ENCODE peak calls at places on chromosome 4, in seven cellular contexts. One of them, this sample, is unnamed.

GRCh38 chr4:81632581-81633247 is 161.0 kb upstream of the RASGEF1B start:
- DNase-seq in mucosa of descending colon: no peak
- DNase-seq in HFF-Myc: no peak
- DNase-seq in heart left ventricle: no peak
- DNase-seq in CD4-positive, alpha-beta T cell: no peak
- DNase-seq in progenitor cell of endocrine pancreas: no peak
- DNase-seq in tibial artery: no peak
- DNase-seq in this sample: no peak

GRCh38 chr4:74450298-74450683 is 5.4 kb downstream of the AREG start:
- DNase-seq in mucosa of descending colon: no peak
- DNase-seq in HFF-Myc: no peak
- DNase-seq in heart left ventricle: no peak
- DNase-seq in CD4-positive, alpha-beta T cell: no peak
- DNase-seq in progenitor cell of endocrine pancreas: no peak
- DNase-seq in tibial artery: no peak
- DNase-seq in this sample: no peak

GRCh38 chr4:17780461-17781071 is 855 bp downstream of the FAM184B start:
- DNase-seq in mucosa of descending colon: no peak
- DNase-seq in HFF-Myc: no peak
- DNase-seq in heart left ventricle: no peak
- DNase-seq in CD4-positive, alpha-beta T cell: no peak
- DNase-seq in progenitor cell of endocrine pancreas: no peak
- DNase-seq in tibial artery: no peak
- DNase-seq in this sample: no peak

GRCh38 chr4:126647756-126648396 is 984.9 kb upstream of the INTU start:
- DNase-seq in mucosa of descending colon: no peak
- DNase-seq in HFF-Myc: no peak
- DNase-seq in heart left ventricle: no peak
- DNase-seq in CD4-positive, alpha-beta T cell: no peak
- DNase-seq in progenitor cell of endocrine pancreas: no peak
- DNase-seq in tibial artery: no peak
- DNase-seq in this sample: no peak

GRCh38 chr4:60249784-60250183 is 950.3 kb upstream of the ADGRL3 start:
- DNase-seq in mucosa of descending colon: no peak
- DNase-seq in HFF-Myc: no peak
- DNase-seq in heart left ventricle: no peak
- DNase-seq in CD4-positive, alpha-beta T cell: no peak
- DNase-seq in progenitor cell of endocrine pancreas: no peak
- DNase-seq in tibial artery: no peak
- DNase-seq in this sample: no peak

GRCh38 chr4:118732591-118733330 is 47.6 kb downstream of the METTL14 start:
- DNase-seq in mucosa of descending colon: no peak
- DNase-seq in HFF-Myc: no peak
- DNase-seq in heart left ventricle: no peak
- DNase-seq in CD4-positive, alpha-beta T cell: no peak
- DNase-seq in progenitor cell of endocrine pancreas: no peak
- DNase-seq in tibial artery: no peak
- DNase-seq in this sample: no peak

GRCh38 chr4:110637408-110638131 is 14.7 kb upstream of the PITX2 start:
- DNase-seq in mucosa of descending colon: no peak
- DNase-seq in HFF-Myc: no peak
- DNase-seq in heart left ventricle: no peak
- DNase-seq in CD4-positive, alpha-beta T cell: no peak
- DNase-seq in progenitor cell of endocrine pancreas: no peak
- DNase-seq in tibial artery: no peak
- DNase-seq in this sample: no peak

GRCh38 chr4:149531861-149532260 is 283.8 kb downstream of the IQCM start:
- DNase-seq in mucosa of descending colon: no peak
- DNase-seq in HFF-Myc: no peak
- DNase-seq in heart left ventricle: no peak
- DNase-seq in CD4-positive, alpha-beta T cell: no peak
- DNase-seq in progenitor cell of endocrine pancreas: no peak
- DNase-seq in tibial artery: no peak
- DNase-seq in this sample: no peak

GRCh38 chr4:182346250-182346649 is 103.0 kb downstream of the TENM3 start:
- DNase-seq in mucosa of descending colon: no peak
- DNase-seq in HFF-Myc: no peak
- DNase-seq in heart left ventricle: no peak
- DNase-seq in CD4-positive, alpha-beta T cell: no peak
- DNase-seq in progenitor cell of endocrine pancreas: no peak
- DNase-seq in tibial artery: no peak
- DNase-seq in this sample: no peak

GRCh38 chr4:119523399-119523798 is 105.2 kb downstream of the PDE5A start:
- DNase-seq in mucosa of descending colon: no peak
- DNase-seq in HFF-Myc: no peak
- DNase-seq in heart left ventricle: no peak
- DNase-seq in CD4-positive, alpha-beta T cell: no peak
- DNase-seq in progenitor cell of endocrine pancreas: no peak
- DNase-seq in tibial artery: no peak
- DNase-seq in this sample: no peak

GRCh38 chr4:37561803-37562207 is 124.4 kb downstream of the RELL1 start:
- DNase-seq in mucosa of descending colon: no peak
- DNase-seq in HFF-Myc: no peak
- DNase-seq in heart left ventricle: no peak
- DNase-seq in CD4-positive, alpha-beta T cell: no peak
- DNase-seq in progenitor cell of endocrine pancreas: no peak
- DNase-seq in tibial artery: no peak
- DNase-seq in this sample: no peak

GRCh38 chr4:163681208-163681821 is 186.8 kb downstream of the TMA16 start:
- DNase-seq in mucosa of descending colon: no peak
- DNase-seq in HFF-Myc: no peak
- DNase-seq in heart left ventricle: no peak
- DNase-seq in CD4-positive, alpha-beta T cell: peak; percentile 2
- DNase-seq in progenitor cell of endocrine pancreas: no peak
- DNase-seq in tibial artery: no peak
- DNase-seq in this sample: peak; percentile 7

GRCh38 chr4:110793381-110793801 is 170.5 kb upstream of the PITX2 start:
- DNase-seq in mucosa of descending colon: no peak
- DNase-seq in HFF-Myc: no peak
- DNase-seq in heart left ventricle: no peak
- DNase-seq in CD4-positive, alpha-beta T cell: no peak
- DNase-seq in progenitor cell of endocrine pancreas: no peak
- DNase-seq in tibial artery: no peak
- DNase-seq in this sample: no peak

GRCh38 chr4:102427599-102427998 is 73.6 kb upstream of the NFKB1 start:
- DNase-seq in mucosa of descending colon: no peak
- DNase-seq in HFF-Myc: no peak
- DNase-seq in heart left ventricle: no peak
- DNase-seq in CD4-positive, alpha-beta T cell: no peak
- DNase-seq in progenitor cell of endocrine pancreas: no peak
- DNase-seq in tibial artery: no peak
- DNase-seq in this sample: no peak

GRCh38 chr4:102437111-102437510 is 64.0 kb upstream of the NFKB1 start:
- DNase-seq in mucosa of descending colon: no peak
- DNase-seq in HFF-Myc: no peak
- DNase-seq in heart left ventricle: no peak
- DNase-seq in CD4-positive, alpha-beta T cell: no peak
- DNase-seq in progenitor cell of endocrine pancreas: no peak
- DNase-seq in tibial artery: no peak
- DNase-seq in this sample: no peak

GRCh38 chr4:102429553-102429952 is 71.6 kb upstream of the NFKB1 start:
- DNase-seq in mucosa of descending colon: no peak
- DNase-seq in HFF-Myc: peak; percentile 9
- DNase-seq in heart left ventricle: no peak
- DNase-seq in CD4-positive, alpha-beta T cell: no peak
- DNase-seq in progenitor cell of endocrine pancreas: no peak
- DNase-seq in tibial artery: no peak
- DNase-seq in this sample: no peak

GRCh38 chr4:102430511-102430910 is 70.6 kb upstream of the NFKB1 start:
- DNase-seq in mucosa of descending colon: no peak
- DNase-seq in HFF-Myc: no peak
- DNase-seq in heart left ventricle: no peak
- DNase-seq in CD4-positive, alpha-beta T cell: no peak
- DNase-seq in progenitor cell of endocrine pancreas: no peak
- DNase-seq in tibial artery: no peak
- DNase-seq in this sample: no peak

DNA sequence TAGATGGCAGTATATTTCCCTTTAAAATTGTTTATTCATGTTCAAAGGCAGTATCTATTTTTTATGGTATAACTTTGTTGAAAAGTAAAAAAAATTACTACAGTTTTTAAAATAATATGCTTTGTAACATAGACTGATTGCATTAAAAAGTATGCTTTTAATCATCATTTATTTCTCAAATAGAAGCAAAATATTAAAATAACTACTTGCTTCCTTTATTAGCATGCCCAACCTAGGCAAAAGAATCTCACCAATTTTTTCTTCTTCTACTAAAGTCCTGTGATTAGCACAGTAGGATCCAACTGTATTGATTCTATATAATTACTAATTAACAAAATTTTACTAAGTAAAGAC is 69.6 kb upstream of the NFKB1 start:
- DNase-seq in mucosa of descending colon: no peak
- DNase-seq in HFF-Myc: no peak
- DNase-seq in heart left ventricle: no peak
- DNase-seq in CD4-positive, alpha-beta T cell: no peak
- DNase-seq in progenitor cell of endocrine pancreas: no peak
- DNase-seq in tibial artery: no peak
- DNase-seq in this sample: no peak
- TF ChIP-seq CTCF in mucosa of descending colon: no peak
- TF ChIP-seq CTCF in HFF-Myc: peak; percentile 0
- TF ChIP-seq CTCF in heart left ventricle: no peak
- TF ChIP-seq CTCF in CD4-positive, alpha-beta T cell: peak; percentile 52
- TF ChIP-seq CTCF in progenitor cell of endocrine pancreas: no peak
- TF ChIP-seq CTCF in tibial artery: no peak
- TF ChIP-seq CTCF in this sample: no peak

DNA sequence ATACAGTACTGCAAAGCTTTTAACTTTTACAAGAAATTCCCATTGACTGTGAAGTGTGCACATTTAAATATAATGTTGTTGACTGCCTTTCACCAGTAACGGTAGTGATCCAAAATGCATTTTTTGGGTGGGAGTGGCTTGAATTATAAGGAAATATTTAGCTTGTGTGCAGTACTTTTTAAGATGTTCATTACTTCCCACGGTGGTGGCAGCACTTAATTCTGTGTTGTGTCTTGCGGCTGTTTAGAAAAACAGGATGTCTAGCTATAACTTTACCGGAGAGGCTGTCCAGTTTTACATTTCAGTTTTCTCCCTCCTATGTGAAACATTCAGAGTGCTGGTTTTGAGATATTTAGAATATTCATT is 1.7 kb downstream of the TMEM131L start:
- DNase-seq in mucosa of descending colon: no peak
- DNase-seq in HFF-Myc: no peak
- DNase-seq in heart left ventricle: no peak
- DNase-seq in CD4-positive, alpha-beta T cell: no peak
- DNase-seq in progenitor cell of endocrine pancreas: no peak
- DNase-seq in tibial artery: no peak
- DNase-seq in this sample: no peak
- TF ChIP-seq CTCF in mucosa of descending colon: no peak
- TF ChIP-seq CTCF in HFF-Myc: no peak
- TF ChIP-seq CTCF in heart left ventricle: no peak
- TF ChIP-seq CTCF in CD4-positive, alpha-beta T cell: no peak
- TF ChIP-seq CTCF in progenitor cell of endocrine pancreas: no peak
- TF ChIP-seq CTCF in tibial artery: no peak
- TF ChIP-seq CTCF in this sample: no peak

GRCh38 chr4:1752284-1753041 is 31.1 kb downstream of the TACC3 start:
- DNase-seq in mucosa of descending colon: no peak
- DNase-seq in HFF-Myc: no peak
- DNase-seq in heart left ventricle: no peak
- DNase-seq in CD4-positive, alpha-beta T cell: no peak
- DNase-seq in progenitor cell of endocrine pancreas: no peak
- DNase-seq in tibial artery: no peak
- DNase-seq in this sample: no peak
- TF ChIP-seq CTCF in mucosa of descending colon: no peak
- TF ChIP-seq CTCF in HFF-Myc: no peak
- TF ChIP-seq CTCF in heart left ventricle: no peak
- TF ChIP-seq CTCF in CD4-positive, alpha-beta T cell: no peak
- TF ChIP-seq CTCF in progenitor cell of endocrine pancreas: no peak
- TF ChIP-seq CTCF in tibial artery: no peak
- TF ChIP-seq CTCF in this sample: no peak

GRCh38 chr4:140152760-140153418 is 1.1 kb downstream of the MAML3 start:
- DNase-seq in mucosa of descending colon: peak; percentile 77
- DNase-seq in HFF-Myc: no peak
- DNase-seq in heart left ventricle: peak; percentile 62
- DNase-seq in CD4-positive, alpha-beta T cell: peak; percentile 2
- DNase-seq in progenitor cell of endocrine pancreas: peak; percentile 50
- DNase-seq in tibial artery: peak; percentile 76
- DNase-seq in this sample: peak; percentile 43

GRCh38 chr4:140153419-140153743 is 603 bp downstream of the MAML3 start:
- DNase-seq in mucosa of descending colon: no peak
- DNase-seq in HFF-Myc: no peak
- DNase-seq in heart left ventricle: no peak
- DNase-seq in CD4-positive, alpha-beta T cell: no peak
- DNase-seq in progenitor cell of endocrine pancreas: no peak
- DNase-seq in tibial artery: no peak
- DNase-seq in this sample: no peak

GRCh38 chr4:140152015-140152703 is 1.8 kb downstream of the MAML3 start:
- DNase-seq in mucosa of descending colon: peak; percentile 87
- DNase-seq in HFF-Myc: no peak
- DNase-seq in heart left ventricle: peak; percentile 75
- DNase-seq in CD4-positive, alpha-beta T cell: peak; percentile 71
- DNase-seq in progenitor cell of endocrine pancreas: no peak
- DNase-seq in tibial artery: no peak
- DNase-seq in this sample: peak; percentile 48

GRCh38 chr4:140154572-140154891 is 548 bp upstream of the MAML3 start:
- DNase-seq in mucosa of descending colon: no peak
- DNase-seq in HFF-Myc: no peak
- DNase-seq in heart left ventricle: no peak
- DNase-seq in CD4-positive, alpha-beta T cell: no peak
- DNase-seq in progenitor cell of endocrine pancreas: no peak
- DNase-seq in tibial artery: no peak
- DNase-seq in this sample: no peak

DNA sequence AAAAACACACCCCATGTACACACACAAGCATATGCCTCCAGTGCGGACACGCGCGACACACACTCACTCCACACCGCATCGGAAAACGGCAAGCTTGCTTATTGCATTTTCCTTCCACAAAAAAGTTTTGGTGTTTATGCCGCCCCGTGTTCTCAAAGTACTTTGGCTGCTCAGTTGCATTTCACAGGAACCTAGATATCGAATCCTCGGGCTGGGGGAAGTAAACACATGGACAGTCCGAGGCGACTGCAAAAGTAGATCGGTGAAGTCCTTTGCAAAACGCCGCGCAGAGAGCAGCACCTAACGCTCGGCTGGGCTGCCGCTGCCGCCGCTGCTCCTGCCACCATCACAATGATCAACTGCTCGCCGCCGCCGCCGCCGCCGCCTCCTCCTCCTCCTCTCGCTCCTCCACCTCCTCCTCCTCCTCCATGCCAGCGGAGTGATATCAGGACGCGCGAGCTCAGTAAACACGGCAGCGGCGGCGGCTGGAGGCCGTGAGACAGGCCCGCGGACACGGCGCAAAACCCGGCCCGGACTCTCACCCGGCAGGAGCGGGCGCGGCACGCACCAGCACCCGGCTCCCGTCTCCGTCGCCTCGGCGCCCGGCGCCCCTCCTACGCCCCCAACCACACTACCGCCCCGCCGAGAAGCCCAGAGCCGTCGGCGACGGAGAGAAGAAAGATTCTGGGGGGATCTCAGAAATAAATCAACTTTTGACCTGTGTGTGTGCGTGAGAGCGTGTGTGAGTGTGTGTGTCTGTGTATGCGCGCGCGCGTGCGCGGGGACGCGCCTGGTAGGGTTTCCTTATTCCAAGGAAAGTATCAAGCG is at the start of gene MAML3:
- DNase-seq in mucosa of descending colon: peak; percentile 96
- DNase-seq in HFF-Myc: peak; percentile 61
- DNase-seq in heart left ventricle: peak; percentile 97
- DNase-seq in CD4-positive, alpha-beta T cell: peak; percentile 71
- DNase-seq in progenitor cell of endocrine pancreas: peak; percentile 94
- DNase-seq in tibial artery: peak; percentile 95
- DNase-seq in this sample: peak; percentile 93
- TF ChIP-seq CTCF in mucosa of descending colon: no peak
- TF ChIP-seq CTCF in HFF-Myc: no peak
- TF ChIP-seq CTCF in heart left ventricle: no peak
- TF ChIP-seq CTCF in CD4-positive, alpha-beta T cell: no peak
- TF ChIP-seq CTCF in progenitor cell of endocrine pancreas: no peak
- TF ChIP-seq CTCF in tibial artery: peak; percentile 19
- TF ChIP-seq CTCF in this sample: no peak

This sample was measured in neural crest cell.